ENCODE peak calls at places on chromosomes 11 and 22, in four cellular contexts. P is cardiac muscle cell, K is lower leg skin, O is H1. U is an unnamed sample.

GRCh38 chr11:92397356-92397755 is 172.7 kb downstream of the FAT3 start:
- DNase-seq in P (no peak), O (no peak), K (no peak), U (no peak)

GRCh38 chr22:24772493-24773220 is 1.9 kb downstream of the PIWIL3 start:
- DNase-seq in P (peak), O (peak), K (peak), U (peak)

GRCh38 chr11:65978391-65979238 is 17.1 kb downstream of the SART1 start:
- DNase-seq in P (no peak), K (no peak), O (no peak), U (no peak)

GRCh38 chr22:46457502-46458488 is 79.6 kb downstream of the CELSR1 start:
- DNase-seq in O (no peak), K (no peak), P (peak), U (peak)

GRCh38 chr22:22721681-22722309 is 77.4 kb downstream of the GGTLC2 start:
- DNase-seq in K (no peak), O (no peak), P (peak), U (peak)

GRCh38 chr22:31093956-31094622 is 13.0 kb downstream of the SMTN start:
- DNase-seq in P (no peak), K (no peak), O (no peak), U (no peak)

GRCh38 chr11:95338430-95338991 is 107.5 kb upstream of the SESN3 start:
- DNase-seq in O (no peak), K (no peak), P (peak), U (peak)

GRCh38 chr11:2525166-2525861 is 80.5 kb downstream of the KCNQ1 start:
- DNase-seq in P (no peak), O (no peak), K (peak), U (no peak)

GRCh38 chr11:72704028-72704782 is 30.0 kb upstream of the PDE2A start:
- DNase-seq in K (no peak), O (no peak), P (no peak), U (no peak)

GRCh38 chr11:72702096-72702495 is 27.9 kb upstream of the PDE2A start:
- DNase-seq in K (no peak), O (no peak), P (no peak), U (no peak)

GRCh38 chr11:72703281-72704008 is 29.2 kb upstream of the PDE2A start:
- DNase-seq in O (no peak), P (peak), K (no peak), U (peak)

GRCh38 chr11:72701466-72701865 is 27.2 kb upstream of the PDE2A start:
- DNase-seq in K (no peak), O (no peak), P (no peak), U (no peak)

GRCh38 chr11:72702842-72703241 is 28.6 kb upstream of the PDE2A start:
- DNase-seq in K (no peak), O (no peak), P (no peak), U (no peak)
- H3K4me3 ChIP-seq in K (no peak), O (no peak), P (no peak), U (no peak)

GRCh38 chr22:19723990-19724827 is 870 bp downstream of the GP1BB start:
- DNase-seq in O (no peak), P (peak), K (no peak), U (peak)

GRCh38 chr22:19722175-19722914 is 994 bp upstream of the GP1BB start:
- DNase-seq in P (no peak), O (no peak), K (no peak), U (no peak)

GRCh38 chr22:19724927-19725661 is 1.8 kb downstream of the GP1BB start:
- DNase-seq in O (no peak), K (no peak), P (no peak), U (no peak)

GRCh38 chr22:19722915-19723164 is 499 bp upstream of the GP1BB start:
- DNase-seq in O (no peak), P (no peak), K (no peak), U (no peak)

GRCh38 chr22:19723165-19723989 is at the start of gene GP1BB:
- DNase-seq in O (no peak), K (no peak), P (peak), U (peak)
- TF ChIP-seq CTCF in O (peak), K (no peak), P (no peak), U (no peak)

DNA sequence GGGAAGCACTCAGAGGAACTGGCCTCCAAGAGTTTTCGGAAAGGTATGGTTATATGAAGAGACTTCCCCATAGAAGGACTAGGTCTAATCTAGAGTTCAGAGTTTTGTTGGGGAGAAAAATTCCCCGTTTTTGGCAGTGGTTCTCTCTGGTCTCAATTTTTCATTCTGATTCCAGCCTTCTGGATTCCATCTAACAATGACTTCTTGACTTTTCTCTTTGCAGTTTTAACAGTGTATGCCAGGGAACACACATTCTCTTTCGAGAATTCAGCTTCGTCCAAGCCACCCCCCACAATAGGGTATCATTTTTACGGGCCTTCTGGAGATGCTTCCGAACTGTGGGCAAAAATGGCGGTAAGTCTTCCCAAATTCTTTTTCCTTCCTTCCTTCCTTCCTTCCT is 115.6 kb downstream of the CSTPP1 start:
- DNase-seq in O (no peak), P (no peak), K (no peak), U (no peak)
- H3K4me3 ChIP-seq in O (no peak), P (no peak), K (no peak), U (no peak)

DNA sequence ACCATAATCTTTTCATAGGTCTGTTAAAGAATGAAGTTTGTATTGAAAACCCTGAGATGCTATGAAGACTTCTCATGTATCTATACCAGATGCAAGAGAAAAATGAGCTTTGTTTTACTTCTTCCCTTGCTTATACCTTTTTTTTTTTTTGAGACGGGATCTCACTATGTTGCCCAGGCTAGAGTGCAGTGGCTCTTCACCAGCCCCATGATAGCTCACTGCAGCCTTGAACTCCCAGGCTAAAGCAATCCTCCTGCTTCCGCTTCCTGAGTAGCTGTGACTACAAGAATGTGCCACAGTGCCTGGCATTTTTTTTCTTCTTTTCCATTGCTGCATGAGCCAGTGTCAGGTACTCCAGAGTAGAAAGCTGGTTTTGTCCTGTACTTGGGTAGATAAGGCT is 10.8 kb downstream of the CEP295 start:
- DNase-seq in O (no peak), P (no peak), K (no peak), U (no peak)
- TF ChIP-seq CTCF in O (no peak), P (no peak), K (no peak), U (no peak)

GRCh38 chr11:62054081-62054480 is 69.7 kb upstream of the INCENP start:
- DNase-seq in P (no peak), K (no peak), O (no peak), U (no peak)

GRCh38 chr11:62057069-62057468 is 66.7 kb upstream of the INCENP start:
- DNase-seq in K (no peak), P (no peak), O (no peak), U (no peak)

GRCh38 chr11:62055970-62056369 is 67.8 kb upstream of the INCENP start:
- DNase-seq in K (no peak), O (no peak), P (no peak), U (no peak)

GRCh38 chr11:62050716-62051115 is 73.1 kb upstream of the INCENP start:
- DNase-seq in O (no peak), K (no peak), P (no peak), U (no peak)

DNA sequence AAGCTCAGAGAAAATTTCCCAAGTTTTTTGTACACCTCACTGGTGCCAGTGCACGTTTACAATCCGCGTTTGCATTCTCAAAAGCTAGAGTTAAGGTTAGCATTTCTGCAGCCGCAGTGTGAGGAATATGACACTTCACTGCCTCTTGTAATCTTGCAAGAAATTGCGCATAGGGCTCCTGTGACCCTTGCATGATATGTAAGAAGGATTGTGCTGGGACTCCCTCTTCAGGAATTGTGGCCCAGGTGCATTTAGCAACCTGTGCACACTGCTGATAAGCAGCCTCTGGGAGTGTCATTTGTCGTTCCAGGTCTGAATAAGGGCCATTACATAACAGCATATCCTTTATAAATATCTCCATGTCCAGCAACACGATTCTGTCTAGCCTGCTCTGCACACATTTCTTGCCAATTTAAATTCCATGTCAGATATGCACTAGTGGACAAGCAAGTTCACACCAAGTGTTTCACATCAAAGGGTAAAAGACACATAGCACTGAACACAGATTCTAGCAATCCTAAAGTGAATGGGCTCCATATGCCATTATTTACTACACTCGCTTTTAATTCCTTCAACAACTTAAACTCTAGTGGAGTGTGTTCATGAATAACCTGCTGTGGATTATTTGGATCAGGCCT is 69.2 kb upstream of the INCENP start:
- DNase-seq in P (peak), O (no peak), K (no peak), U (peak)
- H3K4me3 ChIP-seq in P (no peak), O (no peak), K (no peak), U (no peak)

GRCh38 chr11:61577383-61578118 is 3.3 kb downstream of the SYT7 start:
- DNase-seq in O (no peak), K (no peak), P (no peak), U (no peak)
- TF ChIP-seq CTCF in O (peak), K (no peak), P (peak), U (peak)

U was measured in fibroblast of pulmonary artery.